ENCODE peak calls at places on chromosome 18, in six cellular contexts. V, K, T, R, C and W are unnamed samples.
A peak's percentile ranks its signal among the peaks of the same experiment; 100 is the strongest.

GRCh38 chr18:9348766-9349165 is 14.2 kb downstream of the TWSG1 start:
- DNase-seq in V (no peak), K (no peak), T (no peak), R (no peak), C (no peak), W (no peak)

GRCh38 chr18:77177009-77177408 is 44.4 kb upstream of the MBP start:
- DNase-seq in V (no peak), K (no peak), T (no peak), R (no peak), C (no peak), W (no peak)

GRCh38 chr18:22844643-22845042 is 88.5 kb upstream of the RBBP8 start:
- DNase-seq in V (no peak), K (no peak), T (no peak), R (no peak), C (no peak), W (no peak)

GRCh38 chr18:64966667-64967066 is 784.1 kb upstream of the CDH7 start:
- DNase-seq in V (no peak), K (no peak), T (no peak), R (no peak), C (no peak), W (no peak)

GRCh38 chr18:22276334-22276713 is 106.9 kb downstream of the GATA6 start:
- DNase-seq in V (no peak), K (no peak), T (no peak), R (no peak), C (no peak), W (no peak)

GRCh38 chr18:36628435-36629094 is 200.2 kb downstream of the TPGS2 start:
- DNase-seq in V (no peak), K (no peak), T (no peak), R (no peak), C (no peak), W (no peak)

GRCh38 chr18:31204833-31205232 is 42.2 kb upstream of the DSC1 start:
- DNase-seq in V (no peak), K (no peak), T (no peak), R (no peak), C (no peak), W (no peak)

GRCh38 chr18:63262369-63263335 is 56.9 kb downstream of the BCL2 start:
- DNase-seq in V (no peak), K (no peak), T (no peak), R (peak; percentile 63), C (no peak), W (no peak)

GRCh38 chr18:61551586-61551985 is 218.4 kb downstream of the CDH20 start:
- DNase-seq in V (peak; percentile 79), K (peak; percentile 77), T (no peak), R (no peak), C (no peak), W (no peak)

GRCh38 chr18:10070581-10071000 is 156.8 kb downstream of the VAPA start:
- DNase-seq in V (no peak), K (no peak), T (no peak), R (no peak), C (no peak), W (no peak)

GRCh38 chr18:26312196-26312595 is 86.0 kb downstream of the TAF4B start:
- DNase-seq in V (no peak), K (no peak), T (no peak), R (no peak), C (no peak), W (no peak)

GRCh38 chr18:12934454-12935071 is 13.2 kb upstream of the SEH1L start:
- DNase-seq in V (peak; percentile 71), K (peak; percentile 67), T (peak; percentile 84), R (peak; percentile 87), C (peak; percentile 76), W (peak; percentile 68)

GRCh38 chr18:62759704-62760402 is 44.5 kb downstream of the PHLPP1 start:
- DNase-seq in V (no peak), K (no peak), T (no peak), R (no peak), C (no peak), W (no peak)

GRCh38 chr18:70442933-70443332 is 154.1 kb downstream of the SOCS6 start:
- DNase-seq in V (no peak), K (no peak), T (no peak), R (no peak), C (no peak), W (no peak)

GRCh38 chr18:55268146-55268545 is 308.9 kb upstream of the CCDC68 start:
- DNase-seq in V (no peak), K (no peak), T (no peak), R (no peak), C (no peak), W (no peak)

GRCh38 chr18:78376036-78376435 is 603.6 kb upstream of the SALL3 start:
- DNase-seq in V (no peak), K (no peak), T (no peak), R (no peak), C (no peak), W (no peak)

GRCh38 chr18:63016270-63016669 is 300.9 kb downstream of the PHLPP1 start:
- DNase-seq in V (peak; percentile 32), K (peak; percentile 28), T (peak; percentile 56), R (no peak), C (peak; percentile 33), W (peak; percentile 17)

GRCh38 chr18:74353169-74353775 is 37.6 kb downstream of the C18orf63 start:
- DNase-seq in V (peak; percentile 29), K (peak; percentile 60), T (peak; percentile 72), R (no peak), C (peak; percentile 48), W (peak; percentile 60)

GRCh38 chr18:69845588-69846506 is 101.8 kb downstream of the CD226 start:
- DNase-seq in V (no peak), K (no peak), T (no peak), R (no peak), C (no peak), W (no peak)

GRCh38 chr18:42922363-42922762 is 193.1 kb downstream of the RIT2 start:
- DNase-seq in V (no peak), K (no peak), T (no peak), R (no peak), C (no peak), W (no peak)

GRCh38 chr18:23689031-23689615 is at the start of gene LAMA3:
- DNase-seq in V (no peak), K (peak; percentile 60), T (peak; percentile 53), R (peak; percentile 56), C (no peak), W (no peak)

GRCh38 chr18:3192286-3192685 is 27.5 kb downstream of the MYOM1 start:
- DNase-seq in V (no peak), K (no peak), T (no peak), R (no peak), C (no peak), W (no peak)

GRCh38 chr18:55380574-55380973 is 207.4 kb downstream of the TCF4 start:
- DNase-seq in V (no peak), K (no peak), T (no peak), R (no peak), C (no peak), W (no peak)

GRCh38 chr18:2588666-2589344 is 17.4 kb downstream of the NDC80 start:
- DNase-seq in V (no peak), K (no peak), T (no peak), R (no peak), C (no peak), W (no peak)

GRCh38 chr18:13051950-13052349 is 60.8 kb downstream of the CEP192 start:
- DNase-seq in V (no peak), K (no peak), T (no peak), R (no peak), C (peak; percentile 68), W (no peak)

GRCh38 chr18:31100598-31101147 is 1.5 kb downstream of the DSC2 start:
- DNase-seq in V (no peak), K (peak; percentile 5), T (no peak), R (peak; percentile 41), C (no peak), W (no peak)

GRCh38 chr18:47150824-47151366 is 595 bp upstream of the HDHD2 start:
- DNase-seq in V (no peak), K (no peak), T (no peak), R (peak; percentile 48), C (no peak), W (no peak)

GRCh38 chr18:31230495-31230894 is 67.8 kb upstream of the DSC1 start:
- DNase-seq in V (peak; percentile 89), K (no peak), T (no peak), R (no peak), C (no peak), W (no peak)

GRCh38 chr18:73023975-73024374 is 156.2 kb upstream of the NETO1 start:
- DNase-seq in V (no peak), K (peak; percentile 10), T (no peak), R (no peak), C (no peak), W (no peak)

GRCh38 chr18:59607471-59607870 is 89.8 kb downstream of the CCBE1 start:
- DNase-seq in V (no peak), K (no peak), T (no peak), R (no peak), C (no peak), W (no peak)
- H3K27me3 ChIP-seq in V (peaks cover 13% of the 10 kb centered on the region), K (no peaks in the 10 kb centered on the region), T (no peaks in the 10 kb centered on the region), R (no peaks in the 10 kb centered on the region), C (no peaks in the 10 kb centered on the region), W (no peaks in the 10 kb centered on the region)

GRCh38 chr18:24734058-24734457 is 273.6 kb downstream of the HRH4 start:
- DNase-seq in V (no peak), K (no peak), T (no peak), R (no peak), C (no peak), W (no peak)
- TF ChIP-seq CTCF in V (peak; percentile 7), K (no peak), T (no peak), R (no peak), C (peak; percentile 49), W (no peak)

DNA sequence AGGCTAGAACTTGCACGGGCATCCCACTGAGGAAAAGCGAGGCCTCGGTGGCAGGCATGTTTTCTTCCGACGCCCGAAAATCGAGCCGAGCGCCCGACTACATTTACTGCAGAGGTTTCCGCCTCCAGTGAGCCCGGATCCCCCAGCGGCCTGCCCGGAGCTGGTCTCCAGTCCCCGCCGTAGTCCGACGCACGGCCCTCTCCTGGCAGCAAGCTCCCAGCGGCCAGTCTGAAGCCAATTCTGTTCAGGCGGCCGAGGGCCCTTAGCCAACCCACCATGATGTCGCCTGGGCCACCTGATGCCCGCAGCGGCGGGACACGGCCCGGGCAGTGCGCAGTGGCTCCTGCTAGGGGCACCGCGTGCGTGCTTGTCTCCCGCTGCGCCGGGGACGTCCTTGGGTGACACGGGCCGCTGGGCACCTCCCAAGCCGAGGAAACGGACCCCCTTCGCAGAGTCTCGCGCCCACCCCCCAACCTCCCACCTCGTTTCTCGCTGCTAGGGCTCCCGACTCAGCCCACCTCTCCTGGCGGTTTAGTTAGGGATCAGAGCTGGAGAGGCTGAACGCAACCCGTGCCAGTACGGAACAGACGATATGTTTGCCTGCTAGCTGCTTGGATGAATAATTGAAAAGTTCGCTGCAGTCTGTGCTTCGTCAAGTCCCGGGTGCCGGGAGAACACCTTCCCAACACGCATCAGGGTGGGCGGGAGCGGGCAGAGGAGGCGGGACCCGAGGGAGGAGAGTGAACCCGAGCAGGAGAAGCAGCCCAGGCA is 5.3 kb downstream of the ONECUT2 start:
- DNase-seq in V (no peak), K (no peak), T (no peak), R (no peak), C (no peak), W (no peak)
- H3K27me3 ChIP-seq in V (no peaks in the 10 kb centered on the region), K (peaks cover 66% of the 10 kb centered on the region), T (peaks cover 25% of the 10 kb centered on the region), R (peaks cover 53% of the 10 kb centered on the region), C (no peaks in the 10 kb centered on the region), W (peaks cover 89% of the 10 kb centered on the region)

DNA sequence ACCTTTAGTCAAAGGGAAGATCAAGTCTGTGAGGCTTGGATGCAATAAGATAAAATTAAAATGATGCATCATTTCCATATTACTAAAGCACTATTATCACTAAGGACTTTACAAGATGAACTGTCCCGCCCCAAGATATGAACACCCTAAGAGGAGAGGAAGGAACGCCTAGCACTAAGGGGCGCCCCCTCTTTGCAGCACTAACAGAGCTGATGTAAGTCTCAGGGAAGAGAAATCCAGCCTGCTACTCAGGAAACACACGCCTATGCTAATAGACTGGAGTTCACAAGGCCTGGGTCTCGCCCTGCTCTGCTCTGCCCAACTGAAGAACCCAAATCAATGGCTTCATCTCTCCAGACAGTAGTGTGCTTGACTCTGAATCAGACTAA is 6.1 kb downstream of the INO80C start:
- DNase-seq in V (no peak), K (no peak), T (no peak), R (no peak), C (no peak), W (no peak)
- TF ChIP-seq CTCF in V (no peak), K (no peak), T (no peak), R (no peak), C (no peak), W (no peak)